ENCODE peak calls at places on chromosomes 16 and 17, in four cellular contexts. Q is stimulated activated CD8-positive, alpha-beta memory T cell treated with anti-CD3 and anti-CD28 coated beads, Interleukin-4, amount 100 ng/mL, for 1 hour; J is AG08395; B is dorsolateral prefrontal cortex. E is an unnamed sample.

GRCh38 chr17:28953444-28954118 is 2.3 kb upstream of the PHF12 start:
- DNase-seq in Q (no peak), J (no peak), B (no peak), E (no peak)

GRCh38 chr16:12578001-12578400 is 225.7 kb downstream of the CPPED1 start:
- DNase-seq in Q (no peak), J (no peak), B (peak), E (no peak)

GRCh38 chr17:69960755-69961154 is 114.3 kb upstream of the KCNJ16 start:
- DNase-seq in Q (no peak), J (no peak), B (no peak), E (no peak)

GRCh38 chr17:77404812-77405581 is 264.2 kb downstream of the SEC14L1 start:
- DNase-seq in Q (peak), J (peak), B (peak), E (no peak)

GRCh38 chr16:89355036-89355435 is 135.3 kb downstream of the ANKRD11 start:
- DNase-seq in Q (no peak), J (no peak), B (no peak), E (no peak)

GRCh38 chr17:17186051-17186450 is 20.1 kb downstream of the PLD6 start:
- DNase-seq in Q (no peak), J (no peak), B (no peak), E (no peak)

GRCh38 chr16:84194470-84195200 is 3.7 kb downstream of the ADAD2 start:
- DNase-seq in Q (no peak), J (no peak), B (no peak), E (no peak)

GRCh38 chr16:3654249-3654991 is at the start of gene DNASE1:
- DNase-seq in Q (peak), J (peak), B (peak), E (peak)

E was measured in C1 segment of cervical spinal cord.